ENCODE peak calls at places on chromosome 22, in nine cellular contexts. D is left lung; X is heart left ventricle; T is astrocyte of the spinal cord; V is fibroblast of pulmonary artery; R is cardiac fibroblast; E is MM.1S; P is CD4-positive, alpha-beta memory T cell; G is fibroblast of lung. L is an unnamed sample.
A peak's percentile ranks its signal among the peaks of the same experiment; 100 is the strongest.

GRCh38 chr22:43365715-43366440 is 22.7 kb upstream of the SCUBE1 start:
- DNase-seq in D (no peak), X (no peak), T (no peak), V (no peak), R (no peak), E (no peak), P (no peak), G (no peak), L (no peak)

GRCh38 chr22:41522813-41523212 is 21.5 kb downstream of the POLR3H start:
- DNase-seq in D (no peak), X (no peak), T (no peak), V (no peak), R (no peak), E (no peak), P (no peak), G (no peak), L (no peak)

GRCh38 chr22:35981900-35982299 is 46.7 kb downstream of the RBFOX2 start:
- DNase-seq in D (no peak), X (no peak), T (no peak), V (no peak), R (no peak), E (no peak), P (no peak), G (no peak), L (no peak)

GRCh38 chr22:43835166-43835565 is 23.1 kb upstream of the EFCAB6 start:
- DNase-seq in D (no peak), X (no peak), T (no peak), V (no peak), R (no peak), E (no peak), P (no peak), G (no peak), L (no peak)

GRCh38 chr22:39946571-39947407 is 13.4 kb upstream of the TMA7B start:
- DNase-seq in D (no peak), X (no peak), T (no peak), V (no peak), R (no peak), E (no peak), P (no peak), G (no peak), L (no peak)

GRCh38 chr22:23075050-23075449 is 4.7 kb downstream of the GNAZ start:
- DNase-seq in D (no peak), X (no peak), T (no peak), V (no peak), R (no peak), E (no peak), P (no peak), G (no peak), L (no peak)

GRCh38 chr22:22787805-22788459 is 99.7 kb upstream of the IGLL5 start:
- DNase-seq in D (peak; percentile 56), X (peak; percentile 43), T (peak; percentile 11), V (peak; percentile 56), R (peak; percentile 60), E (peak; percentile 54), P (peak; percentile 66), G (peak; percentile 49), L (peak; percentile 42)

GRCh38 chr22:22772883-22773282 is 114.7 kb upstream of the IGLL5 start:
- DNase-seq in D (no peak), X (no peak), T (no peak), V (no peak), R (no peak), E (no peak), P (no peak), G (no peak), L (no peak)

GRCh38 chr22:47804281-47804680 is 1041.8 kb downstream of the TBC1D22A start:
- DNase-seq in D (no peak), X (no peak), T (no peak), V (no peak), R (no peak), E (no peak), P (no peak), G (no peak), L (no peak)

GRCh38 chr22:47933891-47934290 is 1171.4 kb downstream of the TBC1D22A start:
- DNase-seq in D (no peak), X (no peak), T (no peak), V (no peak), R (no peak), E (no peak), P (no peak), G (no peak), L (no peak)

GRCh38 chr22:44440224-44441160 is 57.5 kb downstream of the RTL6 start:
- DNase-seq in D (no peak), X (no peak), T (no peak), V (no peak), R (no peak), E (no peak), P (no peak), G (no peak), L (no peak)

GRCh38 chr22:23849009-23850006 is 8.4 kb upstream of the SLC2A11 start:
- DNase-seq in D (peak; percentile 81), X (peak; percentile 86), T (peak; percentile 67), V (peak; percentile 65), R (peak; percentile 77), E (peak; percentile 81), P (peak; percentile 81), G (peak; percentile 57), L (peak; percentile 68)

GRCh38 chr22:35352214-35353111 is 28.4 kb upstream of the HMOX1 start:
- DNase-seq in D (peak; percentile 92), X (peak; percentile 84), T (no peak), V (no peak), R (no peak), E (peak; percentile 80), P (no peak), G (no peak), L (no peak)

GRCh38 chr22:41966607-41967240 is 2.5 kb upstream of the SEPTIN3 start:
- DNase-seq in D (no peak), X (no peak), T (peak; percentile 85), V (peak; percentile 86), R (peak; percentile 87), E (peak; percentile 68), P (peak; percentile 58), G (peak; percentile 88), L (peak; percentile 81)

GRCh38 chr22:24303007-24303406 is 32.4 kb downstream of the SPECC1L start:
- DNase-seq in D (no peak), X (no peak), T (no peak), V (no peak), R (no peak), E (no peak), P (no peak), G (no peak), L (no peak)

GRCh38 chr22:19713650-19714319 is 518 bp upstream of the SEPTIN5 start:
- DNase-seq in D (no peak), X (no peak), T (no peak), V (no peak), R (no peak), E (no peak), P (no peak), G (no peak), L (peak; percentile 46)

GRCh38 chr22:39360674-39361413 is 11.1 kb downstream of the SYNGR1 start:
- DNase-seq in D (no peak), X (no peak), T (peak; percentile 22), V (no peak), R (no peak), E (no peak), P (no peak), G (no peak), L (no peak)

GRCh38 chr22:48368975-48369525 is 1458.6 kb downstream of the BRD1 start:
- DNase-seq in D (no peak), X (no peak), T (no peak), V (no peak), R (no peak), E (no peak), P (no peak), G (no peak), L (no peak)

DNA sequence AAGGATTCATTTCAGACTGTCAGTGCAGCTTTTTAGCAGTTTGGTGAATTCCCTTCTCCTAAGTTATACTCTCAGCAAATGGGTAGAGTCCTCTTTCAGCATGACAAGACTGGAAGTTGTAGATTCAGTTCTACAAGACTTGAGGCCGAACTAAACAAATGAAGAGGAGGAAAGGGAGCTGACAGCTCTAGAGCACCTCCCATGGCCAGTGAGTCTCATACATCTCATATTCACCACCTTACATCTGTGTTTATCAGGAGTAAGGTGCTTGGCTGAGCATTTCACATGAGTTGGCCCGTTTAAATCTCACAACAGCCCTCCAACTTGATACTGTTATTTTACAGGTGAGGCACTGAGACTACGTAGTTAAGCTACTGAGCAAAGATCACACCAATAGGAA is 30.4 kb downstream of the SEZ6L start:
- DNase-seq in D (no peak), X (no peak), T (no peak), V (no peak), R (no peak), E (no peak), P (no peak), G (no peak), L (no peak)
- H3K4me3 ChIP-seq in D (no peak overlapping the region), X (no peak overlapping the region), T (no peak overlapping the region), V (no peak overlapping the region), R (no peak overlapping the region), E (no peak overlapping the region), P (no peak overlapping the region), G (no peak overlapping the region), L (no peak overlapping the region)

DNA sequence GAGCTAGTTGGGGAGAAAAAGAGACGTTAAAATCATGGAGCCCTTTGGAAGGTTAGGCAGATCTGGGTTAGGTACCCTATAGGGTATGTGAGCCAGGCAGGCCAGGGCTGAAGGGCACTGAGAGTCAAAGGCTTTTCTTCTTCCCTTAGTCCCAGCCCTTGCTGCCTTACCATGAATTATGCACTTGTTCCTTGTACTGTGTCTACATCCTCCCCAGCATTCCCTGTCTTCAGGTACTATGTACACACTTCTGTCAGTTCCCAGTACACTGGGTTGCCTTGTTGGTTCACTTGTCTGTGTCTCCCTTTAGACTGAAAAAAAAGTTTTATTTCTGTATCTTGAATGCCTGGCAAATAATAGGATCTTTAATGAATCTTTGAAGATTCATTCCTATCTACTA is 16.9 kb downstream of the RNF185 start:
- DNase-seq in D (no peak), X (no peak), T (no peak), V (no peak), R (no peak), E (no peak), P (no peak), G (no peak), L (no peak)
- H3K4me3 ChIP-seq in D (no peak overlapping the region), X (no peak overlapping the region), T (no peak overlapping the region), V (no peak overlapping the region), R (no peak overlapping the region), E (no peak overlapping the region), P (no peak overlapping the region), G (no peak overlapping the region), L (no peak overlapping the region)

GRCh38 chr22:30606455-30607299 is at the start of gene TCN2:
- DNase-seq in D (peak; percentile 87), X (peak; percentile 80), T (peak; percentile 93), V (peak; percentile 89), R (peak; percentile 84), E (peak; percentile 66), P (peak; percentile 18), G (peak; percentile 83), L (no peak)
- H3K4me3 ChIP-seq in D (peak within 1 kb of the TSS; percentile 56), X (peak within 1 kb of the TSS; percentile 76), T (peak within 1 kb of the TSS; percentile 51), V (peak within 1 kb of the TSS; percentile 57), R (peak within 1 kb of the TSS; percentile 55), E (peak within 1 kb of the TSS; percentile 75), P (peak within 1 kb of the TSS; percentile 57), G (peak within 1 kb of the TSS; percentile 52), L (no peak within 1 kb of the TSS)

DNA sequence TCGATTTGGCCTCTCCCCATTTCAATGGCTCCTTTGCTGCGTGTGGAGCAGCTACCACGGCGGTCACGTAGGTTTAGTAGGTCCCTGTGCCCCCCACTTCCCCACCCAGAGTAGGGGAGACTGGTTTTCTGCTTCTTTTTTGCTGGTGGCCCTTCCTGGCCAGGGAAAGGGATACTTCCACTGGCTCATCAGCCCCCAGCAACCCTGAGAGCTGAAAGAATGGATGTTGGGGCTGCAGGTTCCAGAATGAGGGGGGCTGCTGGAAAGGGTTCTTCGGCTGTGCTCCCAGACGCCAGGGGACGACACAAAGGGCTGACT is 78.8 kb upstream of the WNT7B start:
- DNase-seq in D (no peak), X (no peak), T (no peak), V (no peak), R (no peak), E (no peak), P (no peak), G (no peak), L (no peak)
- H3K4me3 ChIP-seq in D (peak overlapping the region; percentile 72), X (peak overlapping the region; percentile 80), T (peak overlapping the region; percentile 47), V (no peak overlapping the region), R (no peak overlapping the region), E (no peak overlapping the region), P (no peak overlapping the region), G (peak overlapping the region; percentile 49), L (peak overlapping the region; percentile 88)